ENCODE peak calls at places on chromosomes 12 and 14, in ten cellular contexts. R, U, Z, Q, C, J, T, I, Y and K are unnamed samples.

GRCh38 chr14:36096090-36096489 is 80.4 kb downstream of the PTCSC3 start:
- DNase-seq in R (no peak), U (peak; percentile 5), Z (peak; percentile 63), Q (no peak), C (no peak), J (no peak), T (no peak), I (peak; percentile 22), Y (no peak), K (no peak)

GRCh38 chr14:63436286-63437098 is 106.7 kb downstream of the PPP2R5E start:
- DNase-seq in R (no peak), U (no peak), Z (no peak), Q (no peak), C (no peak), J (no peak), T (no peak), I (no peak), Y (no peak), K (no peak)

GRCh38 chr12:75913502-75914110 is 118.0 kb downstream of the PHLDA1 start:
- DNase-seq in R (no peak), U (no peak), Z (no peak), Q (no peak), C (no peak), J (peak; percentile 69), T (peak; percentile 8), I (no peak), Y (no peak), K (no peak)

GRCh38 chr12:88833641-88834116 is 253.4 kb upstream of the KITLG start:
- DNase-seq in R (no peak), U (no peak), Z (no peak), Q (no peak), C (no peak), J (no peak), T (no peak), I (peak; percentile 54), Y (no peak), K (no peak)

GRCh38 chr12:6943387-6943718 is 263 bp upstream of the RNU7-1 start:
- DNase-seq in R (no peak), U (peak; percentile 92), Z (peak; percentile 91), Q (peak; percentile 88), C (peak; percentile 96), J (peak; percentile 73), T (peak; percentile 63), I (peak; percentile 90), Y (peak; percentile 85), K (peak; percentile 90)

GRCh38 chr12:59499774-59500173 is 96.1 kb upstream of the SLC16A7 start:
- DNase-seq in R (no peak), U (no peak), Z (no peak), Q (no peak), C (peak; percentile 45), J (no peak), T (no peak), I (no peak), Y (no peak), K (no peak)

GRCh38 chr12:11822071-11822818 is 172.8 kb downstream of the ETV6 start:
- DNase-seq in R (no peak), U (no peak), Z (peak; percentile 56), Q (no peak), C (peak; percentile 85), J (peak; percentile 69), T (peak; percentile 47), I (peak; percentile 73), Y (no peak), K (no peak)

GRCh38 chr14:76617440-76617839 is 143.8 kb upstream of the VASH1 start:
- DNase-seq in R (no peak), U (no peak), Z (no peak), Q (no peak), C (no peak), J (no peak), T (no peak), I (no peak), Y (no peak), K (no peak)